ENCODE peak calls at places on chromosomes 6 and 20, in six cellular contexts. R is heart left ventricle; D is stimulated activated CD8-positive, alpha-beta memory T cell treated with anti-CD3 and anti-CD28 coated beads, Interleukin-4, amount 100 ng/mL, for 1 hour; F is PC-9; M is C1 segment of cervical spinal cord; J is mucosa of descending colon. U is an unnamed sample.

GRCh38 chr6:15317934-15318902 is 72.3 kb downstream of the JARID2 start:
- DNase-seq in R (no peak), D (no peak), F (no peak), M (no peak), J (no peak), U (no peak)

GRCh38 chr6:50816115-50816675 is 2.5 kb upstream of the TFAP2B start:
- DNase-seq in R (peak; percentile 33), D (no peak), F (peak; percentile 48), M (no peak), J (peak; percentile 62), U (peak; percentile 49)

GRCh38 chr20:47143658-47144057 is 212.8 kb downstream of the ZMYND8 start:
- DNase-seq in R (no peak), D (no peak), F (no peak), M (no peak), J (no peak), U (no peak)

GRCh38 chr6:3517350-3517749 is 60.5 kb upstream of the SLC22A23 start:
- DNase-seq in R (no peak), D (no peak), F (peak; percentile 37), M (no peak), J (no peak), U (no peak)

GRCh38 chr20:38859070-38859690 is 53.7 kb downstream of the PPP1R16B start:
- DNase-seq in R (no peak), D (no peak), F (no peak), M (no peak), J (no peak), U (no peak)

GRCh38 chr6:4486543-4487319 is 289.5 kb upstream of the CDYL start:
- DNase-seq in R (no peak), D (no peak), F (no peak), M (no peak), J (no peak), U (no peak)

GRCh38 chr6:152129606-152130249 is 322.2 kb downstream of the ESR1 start:
- DNase-seq in R (peak; percentile 29), D (no peak), F (no peak), M (no peak), J (no peak), U (peak; percentile 53)

GRCh38 chr6:170152111-170152926 is 138.6 kb downstream of the DLL1 start:
- DNase-seq in R (peak; percentile 84), D (no peak), F (peak; percentile 14), M (no peak), J (no peak), U (peak; percentile 71)

GRCh38 chr6:157151989-157152388 is 171.3 kb downstream of the TMEM242 start:
- DNase-seq in R (no peak), D (no peak), F (no peak), M (no peak), J (no peak), U (no peak)

GRCh38 chr6:71091167-71091566 is 134.3 kb upstream of the B3GAT2 start:
- DNase-seq in R (no peak), D (no peak), F (no peak), M (no peak), J (no peak), U (no peak)

GRCh38 chr20:44481719-44482416 is 6.2 kb downstream of the TTPAL start:
- DNase-seq in R (no peak), D (no peak), F (no peak), M (no peak), J (no peak), U (no peak)

GRCh38 chr6:22008248-22008836 is 288.5 kb downstream of the PRL start:
- DNase-seq in R (no peak), D (no peak), F (no peak), M (no peak), J (no peak), U (no peak)

GRCh38 chr6:98458713-98459112 is 375.7 kb upstream of the POU3F2 start:
- DNase-seq in R (no peak), D (no peak), F (no peak), M (no peak), J (no peak), U (no peak)

GRCh38 chr6:48057611-48058010 is 53.4 kb downstream of the PTCHD4 start:
- DNase-seq in R (no peak), D (no peak), F (no peak), M (no peak), J (no peak), U (no peak)

GRCh38 chr6:46053034-46053933 is 37.6 kb upstream of the CLIC5 start:
- DNase-seq in R (peak; percentile 61), D (no peak), F (no peak), M (no peak), J (peak; percentile 56), U (no peak)

GRCh38 chr20:40668449-40669228 is 20.4 kb downstream of the MAFB start:
- DNase-seq in R (no peak), D (no peak), F (no peak), M (no peak), J (no peak), U (no peak)

GRCh38 chr20:34863421-34863965 is 9.2 kb downstream of the GGT7 start:
- DNase-seq in R (no peak), D (no peak), F (no peak), M (no peak), J (no peak), U (no peak)

GRCh38 chr6:44667226-44667625 is 279.7 kb downstream of the CDC5L start:
- DNase-seq in R (no peak), D (no peak), F (peak; percentile 55), M (no peak), J (no peak), U (no peak)

GRCh38 chr6:132780770-132781371 is 17.6 kb downstream of the SLC18B1 start:
- DNase-seq in R (no peak), D (no peak), F (no peak), M (no peak), J (no peak), U (no peak)

GRCh38 chr20:49282584-49283171 is 4.8 kb upstream of the ZNFX1 start:
- DNase-seq in R (no peak), D (no peak), F (no peak), M (no peak), J (no peak), U (no peak)

GRCh38 chr6:128339635-128340436 is 180.6 kb downstream of the PTPRK start:
- DNase-seq in R (no peak), D (no peak), F (no peak), M (no peak), J (no peak), U (no peak)

GRCh38 chr20:3758566-3758965 is 9.0 kb downstream of the ADISSP start:
- DNase-seq in R (peak; percentile 60), D (no peak), F (no peak), M (no peak), J (no peak), U (no peak)

GRCh38 chr6:7311920-7312615 is 931 bp downstream of the SSR1 start:
- DNase-seq in R (no peak), D (no peak), F (no peak), M (no peak), J (no peak), U (no peak)

GRCh38 chr6:39387785-39388184 is 65.3 kb upstream of the KCNK16 start:
- DNase-seq in R (no peak), D (no peak), F (no peak), M (no peak), J (no peak), U (no peak)

GRCh38 chr6:160858886-160859285 is 132.7 kb upstream of the MAP3K4 start:
- DNase-seq in R (no peak), D (no peak), F (no peak), M (no peak), J (no peak), U (no peak)

GRCh38 chr6:10338151-10338550 is 76.7 kb downstream of the TFAP2A start:
- DNase-seq in R (no peak), D (no peak), F (no peak), M (no peak), J (no peak), U (no peak)

GRCh38 chr6:165480916-165481315 is 171.5 kb upstream of the C6orf118 start:
- DNase-seq in R (no peak), D (no peak), F (no peak), M (no peak), J (no peak), U (no peak)

GRCh38 chr6:28490191-28490890 is 25.3 kb downstream of the GPX6 start:
- DNase-seq in R (no peak), D (no peak), F (no peak), M (no peak), J (no peak), U (no peak)

GRCh38 chr6:160431231-160431630 is 83.1 kb downstream of the SLC22A3 start:
- DNase-seq in R (peak; percentile 40), D (no peak), F (no peak), M (no peak), J (peak; percentile 34), U (peak; percentile 76)

GRCh38 chr20:45948742-45949541 is 14.5 kb downstream of the PCIF1 start:
- DNase-seq in R (no peak), D (no peak), F (no peak), M (no peak), J (no peak), U (no peak)

GRCh38 chr6:9197726-9198125 is 762.4 kb upstream of the SLC35B3 start:
- DNase-seq in R (no peak), D (no peak), F (no peak), M (no peak), J (no peak), U (no peak)

GRCh38 chr6:6556738-6557503 is 31.6 kb upstream of the LY86 start:
- DNase-seq in R (peak; percentile 52), D (no peak), F (peak; percentile 41), M (no peak), J (peak; percentile 48), U (no peak)

GRCh38 chr6:158808442-158808833 is 10.7 kb downstream of the EZR start:
- DNase-seq in R (no peak), D (no peak), F (no peak), M (no peak), J (no peak), U (no peak)

GRCh38 chr20:50188879-50189680 is 1.6 kb upstream of the CEBPB start:
- DNase-seq in R (no peak), D (no peak), F (no peak), M (no peak), J (no peak), U (no peak)

GRCh38 chr6:13848553-13849150 is 34.3 kb upstream of the MCUR1 start:
- DNase-seq in R (no peak), D (no peak), F (no peak), M (no peak), J (no peak), U (no peak)